ENCODE peak calls at places on chromosomes 16 and 17, in nine cellular contexts. P is pancreas; W is body of pancreas; M is CD8-positive, alpha-beta T cell; C is stomach; R is upper lobe of right lung; Q is adrenal gland; X is ovary; B is PC-3. J is an unnamed sample. For H3K36me3, the result is how much of the 10 kb centered on the place peaks cover.

GRCh38 chr17:8142887-8143580 is 9.2 kb downstream of the PER1 start:
- DNase-seq in C (no peak), M (no peak), Q (no peak), R (no peak), B (no peak), X (peak), P (peak), W (no peak), J (no peak)

GRCh38 chr17:9456265-9456664 is 119.4 kb downstream of the STX8 start:
- DNase-seq in R (no peak), X (no peak), P (no peak), W (no peak), B (no peak), C (no peak), Q (no peak), M (no peak), J (no peak)

GRCh38 chr16:53529529-53529928 is 26.5 kb upstream of the AKTIP start:
- DNase-seq in B (no peak), R (no peak), Q (no peak), P (no peak), C (no peak), W (no peak), X (no peak), M (no peak), J (no peak)

GRCh38 chr16:54176376-54176901 is 110.1 kb downstream of the IRX3 start:
- DNase-seq in C (peak), B (no peak), R (no peak), X (no peak), Q (no peak), P (peak), M (no peak), W (peak), J (no peak)

GRCh38 chr17:77391668-77392375 is 251.1 kb downstream of the SEC14L1 start:
- DNase-seq in W (no peak), Q (peak), X (peak), R (no peak), M (peak), C (no peak), P (no peak), B (peak), J (peak)

GRCh38 chr16:89257757-89258465 is 40.4 kb downstream of the ZNF778 start:
- DNase-seq in W (no peak), R (no peak), C (no peak), P (no peak), B (peak), X (no peak), M (no peak), Q (no peak), J (no peak)

GRCh38 chr17:68821860-68822693 is 133.1 kb downstream of the ABCA8 start:
- DNase-seq in R (no peak), X (no peak), B (peak), M (no peak), P (no peak), C (no peak), Q (peak), W (no peak), J (peak)

GRCh38 chr16:49592507-49593422 is 219.2 kb downstream of the C16orf78 start:
- DNase-seq in B (peak), M (peak), C (peak), W (peak), Q (peak), X (peak), R (no peak), P (peak), J (peak)

GRCh38 chr16:15643453-15644305 is 725 bp upstream of the MARF1 start:
- DNase-seq in B (peak), M (peak), X (peak), C (no peak), P (peak), W (peak), R (no peak), Q (peak), J (peak)

GRCh38 chr17:43994272-43995149 is 9.9 kb upstream of the NAGS start:
- DNase-seq in P (peak), B (peak), M (peak), W (peak), C (peak), R (peak), Q (peak), X (peak), J (no peak)

GRCh38 chr16:6153901-6154300 is 1056.3 kb upstream of the EEF2KMT start:
- DNase-seq in Q (no peak), R (no peak), P (no peak), B (no peak), W (no peak), X (no peak), M (no peak), C (no peak), J (peak)

GRCh38 chr17:1399366-1399678 is 700 bp downstream of the YWHAE start:
- DNase-seq in Q (no peak), W (no peak), P (no peak), C (peak), R (peak), M (peak), B (no peak), X (no peak), J (no peak)

GRCh38 chr16:68921654-68922053 is 78.3 kb downstream of the TANGO6 start:
- DNase-seq in C (peak), Q (no peak), X (no peak), B (peak), R (no peak), W (no peak), P (no peak), M (no peak), J (peak)

GRCh38 chr17:15882058-15882720 is 62.7 kb upstream of the ADORA2B start:
- DNase-seq in P (no peak), X (no peak), M (no peak), R (no peak), C (no peak), Q (peak), B (no peak), W (no peak), J (no peak)

GRCh38 chr17:55895112-55895759 is 144.4 kb downstream of the PCTP start:
- DNase-seq in C (no peak), W (no peak), M (no peak), B (no peak), P (no peak), X (no peak), R (no peak), Q (no peak), J (no peak)

GRCh38 chr17:57517519-57518342 is 227.4 kb downstream of the CCDC182 start:
- DNase-seq in W (no peak), C (no peak), X (no peak), B (no peak), M (no peak), Q (no peak), R (no peak), P (no peak), J (no peak)

GRCh38 chr17:26792486-26792885 is 501.4 kb upstream of the WSB1 start:
- DNase-seq in W (no peak), M (no peak), P (no peak), R (no peak), X (no peak), C (no peak), B (no peak), Q (no peak), J (peak)

GRCh38 chr17:60613325-60613724 is 13.3 kb downstream of the PPM1D start:
- DNase-seq in Q (no peak), R (peak), W (no peak), X (no peak), B (no peak), P (no peak), M (no peak), C (no peak), J (no peak)

GRCh38 chr16:82093901-82094300 is 58.8 kb downstream of the HSD17B2 start:
- DNase-seq in M (no peak), R (no peak), B (peak), C (no peak), W (no peak), Q (no peak), X (no peak), P (no peak), J (peak)

GRCh38 chr17:55783684-55784245 is 32.9 kb downstream of the PCTP start:
- DNase-seq in P (no peak), B (no peak), X (no peak), W (peak), Q (no peak), M (no peak), C (peak), R (peak), J (no peak)

GRCh38 chr17:72565758-72566157 is 444.9 kb downstream of the SOX9 start:
- DNase-seq in C (no peak), M (no peak), X (no peak), B (no peak), R (no peak), Q (no peak), P (no peak), W (no peak), J (no peak)

GRCh38 chr17:49197346-49197998 is 12.9 kb downstream of the GNGT2 start:
- DNase-seq in P (no peak), M (no peak), W (no peak), B (peak), X (no peak), Q (no peak), C (no peak), R (no peak), J (no peak)

GRCh38 chr17:1343554-1343953 is 56.5 kb downstream of the YWHAE start:
- DNase-seq in B (no peak), R (no peak), Q (no peak), M (no peak), X (no peak), P (no peak), W (no peak), C (no peak), J (no peak)

GRCh38 chr16:52494145-52494544 is 52.8 kb downstream of the TOX3 start:
- DNase-seq in R (no peak), M (no peak), C (no peak), Q (no peak), W (no peak), P (no peak), X (no peak), B (no peak), J (no peak)

GRCh38 chr16:30473231-30474061 is 904 bp downstream of the ITGAL start:
- DNase-seq in R (peak), M (peak), B (no peak), X (no peak), C (no peak), P (no peak), W (no peak), Q (no peak), J (no peak)

GRCh38 chr16:66845791-66846221 is 1.6 kb downstream of the CA7 start:
- DNase-seq in P (no peak), Q (peak), B (no peak), M (no peak), X (no peak), R (no peak), W (no peak), C (no peak), J (no peak)

GRCh38 chr17:68871447-68871846 is 83.7 kb downstream of the ABCA8 start:
- DNase-seq in X (no peak), M (no peak), R (no peak), B (no peak), Q (no peak), C (no peak), W (no peak), P (no peak), J (no peak)

GRCh38 chr16:75821117-75821516 is 94.8 kb upstream of the CPHXL start:
- DNase-seq in P (no peak), X (no peak), Q (no peak), C (no peak), R (no peak), B (no peak), W (no peak), M (no peak), J (no peak)

GRCh38 chr17:50640701-50641338 is 6.1 kb downstream of the ABCC3 start:
- DNase-seq in R (no peak), C (no peak), X (no peak), Q (peak), P (no peak), W (no peak), B (peak), M (no peak), J (no peak)

GRCh38 chr16:12311887-12312286 is 335.4 kb downstream of the SNX29 start:
- DNase-seq in Q (no peak), C (no peak), M (no peak), B (peak), R (no peak), W (no peak), X (no peak), P (no peak), J (no peak)

GRCh38 chr16:83715217-83715920 is 92.4 kb upstream of the HSBP1 start:
- DNase-seq in C (peak), X (no peak), P (no peak), Q (no peak), B (no peak), W (no peak), M (no peak), R (no peak), J (no peak)

GRCh38 chr17:45147102-45147580 is 1.1 kb upstream of the HEXIM1 start:
- DNase-seq in M (peak), X (no peak), C (peak), B (no peak), W (no peak), Q (no peak), P (no peak), R (no peak), J (peak)

GRCh38 chr16:83470406-83470805 is 337.4 kb upstream of the HSBP1 start:
- DNase-seq in W (no peak), Q (no peak), P (no peak), C (no peak), X (no peak), B (no peak), R (no peak), M (no peak), J (peak)

GRCh38 chr16:50548659-50549560 is 714 bp downstream of the NKD1 start:
- DNase-seq in X (peak), C (peak), W (peak), B (no peak), P (peak), R (no peak), M (peak), Q (peak), J (no peak)

GRCh38 chr16:80174416-80174815 is 366.4 kb upstream of the DYNLRB2 start:
- DNase-seq in C (no peak), P (no peak), X (no peak), W (no peak), R (no peak), M (no peak), Q (no peak), B (peak), J (peak)

GRCh38 chr17:81476635-81477034 is 36.0 kb downstream of the ACTG1 start:
- DNase-seq in B (no peak), X (no peak), R (no peak), P (no peak), M (no peak), Q (no peak), C (no peak), W (no peak), J (no peak)

GRCh38 chr16:3906363-3906762 is 25.9 kb upstream of the CREBBP start:
- DNase-seq in R (no peak), P (no peak), C (no peak), B (no peak), X (no peak), W (no peak), Q (no peak), M (no peak), J (no peak)

GRCh38 chr16:66199189-66199588 is 167.3 kb upstream of the CDH5 start:
- DNase-seq in X (no peak), P (no peak), W (no peak), C (no peak), M (no peak), R (no peak), B (no peak), Q (no peak), J (no peak)

GRCh38 chr17:39767147-39767546 is 29.4 kb downstream of the GRB7 start:
- DNase-seq in X (no peak), R (no peak), M (no peak), P (no peak), Q (no peak), C (no peak), W (no peak), B (no peak), J (no peak)

GRCh38 chr16:19687279-19687678 is 30.7 kb downstream of the KNOP1 start:
- DNase-seq in C (no peak), P (no peak), W (no peak), X (no peak), M (no peak), B (no peak), Q (no peak), R (peak), J (no peak)

GRCh38 chr16:19685176-19685575 is 32.9 kb downstream of the KNOP1 start:
- DNase-seq in M (no peak), X (no peak), P (no peak), R (no peak), C (no peak), Q (no peak), B (no peak), W (no peak), J (no peak)

GRCh38 chr16:19681637-19682036 is 36.4 kb downstream of the KNOP1 start:
- DNase-seq in W (no peak), R (no peak), X (no peak), M (no peak), P (no peak), B (no peak), C (no peak), Q (no peak), J (no peak)

GRCh38 chr16:19680972-19681371 is 37.1 kb downstream of the KNOP1 start:
- DNase-seq in B (peak), M (no peak), Q (no peak), W (no peak), P (no peak), R (no peak), C (no peak), X (no peak), J (no peak)

GRCh38 chr16:19683453-19684236 is 34.4 kb downstream of the KNOP1 start:
- DNase-seq in W (no peak), M (no peak), R (peak), Q (no peak), P (no peak), X (no peak), C (no peak), B (no peak), J (no peak)
- H3K36me3 ChIP-seq in W (under half), M (under half), R (half or more), Q (under half), P (under half), X (under half), C (under half), B (under half), J (under half)

GRCh38 chr16:18049454-18050133 is 286.9 kb downstream of the NPIPA8 start:
- DNase-seq in B (no peak), C (no peak), R (no peak), X (no peak), Q (no peak), W (no peak), M (no peak), P (no peak), J (no peak)
- H3K36me3 ChIP-seq in B (under half), C (under half), R (under half), X (under half), Q (under half), W (under half), M (under half), P (under half), J (under half)

GRCh38 chr16:28478511-28479180 is 6.5 kb upstream of the NPIPB7 start:
- DNase-seq in B (no peak), P (no peak), Q (no peak), R (no peak), X (no peak), C (no peak), M (no peak), W (no peak), J (no peak)
- H3K36me3 ChIP-seq in B (under half), P (under half), Q (half or more), R (half or more), X (under half), C (half or more), M (under half), W (under half), J (under half)

GRCh38 chr16:2585651-2586081 is 47.8 kb downstream of the PDPK1 start:
- DNase-seq in B (no peak), M (no peak), X (no peak), R (peak), W (no peak), C (no peak), P (no peak), Q (peak), J (no peak)

GRCh38 chr16:2584742-2585650 is 47.2 kb downstream of the PDPK1 start:
- DNase-seq in X (peak), Q (peak), P (no peak), W (no peak), C (no peak), R (peak), B (no peak), M (no peak), J (no peak)

GRCh38 chr16:2587891-2588565 is 50.2 kb downstream of the PDPK1 start:
- DNase-seq in B (no peak), W (no peak), P (no peak), X (no peak), Q (no peak), R (peak), C (no peak), M (no peak), J (no peak)

GRCh38 chr16:2586901-2587480 is 49.2 kb downstream of the PDPK1 start:
- DNase-seq in W (no peak), Q (no peak), M (no peak), B (no peak), C (no peak), X (no peak), P (no peak), R (peak), J (no peak)

DNA sequence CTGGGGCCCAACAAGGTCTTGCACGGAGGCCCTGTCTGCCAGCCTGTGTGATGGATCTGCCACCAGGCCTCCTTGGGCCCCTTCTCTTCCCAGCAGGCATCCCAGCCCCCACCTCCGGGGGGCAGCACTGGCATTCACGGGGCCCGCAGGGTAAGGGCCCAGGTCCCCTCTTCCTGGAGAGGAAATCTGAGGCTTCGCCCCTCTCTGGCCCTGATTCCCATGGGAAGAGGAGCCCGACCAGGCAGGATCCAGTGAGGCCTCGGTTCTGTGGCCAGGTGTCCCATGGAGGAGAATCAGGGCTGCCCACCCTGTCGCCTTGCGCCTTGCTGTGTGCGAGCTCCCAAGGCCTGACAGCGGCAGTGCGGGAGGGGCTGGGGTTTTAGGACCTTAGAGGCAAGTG is 48.4 kb downstream of the PDPK1 start:
- DNase-seq in B (no peak), Q (peak), P (no peak), X (no peak), R (peak), C (no peak), M (peak), W (no peak), J (no peak)
- H3K36me3 ChIP-seq in B (under half), Q (under half), P (under half), X (under half), R (half or more), C (under half), M (under half), W (under half), J (under half)

GRCh38 chr17:63162406-63163157 is 196.5 kb downstream of the TANC2 start:
- DNase-seq in W (no peak), X (no peak), Q (no peak), M (no peak), B (no peak), C (no peak), R (no peak), P (no peak), J (no peak)
- H3K36me3 ChIP-seq in W (under half), X (under half), Q (under half), M (under half), B (under half), C (under half), R (under half), P (under half), J (under half)

GRCh38 chr16:88072571-88073001 is 121.4 kb downstream of the BANP start:
- DNase-seq in Q (no peak), P (no peak), W (no peak), M (no peak), X (no peak), R (no peak), B (no peak), C (no peak), J (no peak)
- H3K36me3 ChIP-seq in Q (under half), P (under half), W (under half), M (under half), X (under half), R (under half), B (under half), C (under half), J (under half)

GRCh38 chr16:28823291-28823718 is 506 bp downstream of the ATXN2L start:
- DNase-seq in M (no peak), C (no peak), Q (no peak), W (no peak), B (no peak), P (no peak), R (no peak), X (no peak), J (no peak)
- H3K36me3 ChIP-seq in M (under half), C (under half), Q (under half), W (under half), B (under half), P (under half), R (under half), X (under half), J (under half)

GRCh38 chr16:86076606-86077005 is 177.6 kb downstream of the IRF8 start:
- DNase-seq in Q (no peak), R (no peak), W (no peak), B (no peak), C (no peak), X (no peak), M (no peak), P (no peak), J (no peak)
- H3K36me3 ChIP-seq in Q (under half), R (under half), W (under half), B (under half), C (under half), X (under half), M (under half), P (under half), J (under half)

DNA sequence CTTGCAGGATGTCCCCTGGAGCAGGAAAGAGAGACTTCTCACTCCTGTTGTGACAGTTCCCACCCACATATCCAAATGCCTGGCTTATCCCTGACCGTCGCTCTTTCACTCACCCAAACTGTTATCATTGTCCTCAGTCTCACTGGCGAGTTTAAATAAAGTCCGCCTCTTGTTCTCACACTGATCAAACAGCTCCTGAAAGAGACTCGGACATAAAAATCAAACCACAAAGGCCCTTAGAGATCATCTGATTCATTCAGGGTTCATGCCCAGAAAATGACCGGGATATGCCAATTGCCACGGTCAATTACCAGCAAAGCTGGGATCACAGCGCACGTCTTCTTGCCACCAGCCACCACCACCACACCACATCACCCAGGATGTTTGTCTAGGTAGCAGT is 19.9 kb downstream of the GGA3 start:
- DNase-seq in R (no peak), M (no peak), B (no peak), W (no peak), P (no peak), C (no peak), Q (no peak), X (no peak), J (no peak)
- H3K36me3 ChIP-seq in R (half or more), M (half or more), B (half or more), W (half or more), P (half or more), C (half or more), Q (half or more), X (under half), J (under half)

GRCh38 chr17:67353161-67353560 is 13.2 kb downstream of the PSMD12 start:
- DNase-seq in X (no peak), R (no peak), M (no peak), Q (no peak), P (no peak), B (no peak), C (no peak), W (no peak), J (no peak)
- H3K36me3 ChIP-seq in X (under half), R (half or more), M (half or more), Q (half or more), P (under half), B (half or more), C (under half), W (under half), J (half or more)

J was measured in astrocyte.